ENCODE peak calls at places on chromosomes 13 and 19, in five cellular contexts. One of them, this sample, is unnamed.

GRCh38 chr13:50197705-50198104 is 182.5 kb downstream of the KCNRG start:
- DNase-seq in GM12865: no peak
- DNase-seq in psoas muscle: no peak
- DNase-seq in body of pancreas: no peak
- DNase-seq in CD4-positive, alpha-beta memory T cell: no peak
- DNase-seq in this sample: no peak

GRCh38 chr19:44927746-44928145 is 13.3 kb downstream of the APOC1 start:
- DNase-seq in GM12865: no peak
- DNase-seq in psoas muscle: no peak
- DNase-seq in body of pancreas: no peak
- DNase-seq in CD4-positive, alpha-beta memory T cell: no peak
- DNase-seq in this sample: no peak

GRCh38 chr19:4744451-4745170 is 21.0 kb upstream of the DPP9 start:
- DNase-seq in GM12865: no peak
- DNase-seq in psoas muscle: no peak
- DNase-seq in body of pancreas: no peak
- DNase-seq in CD4-positive, alpha-beta memory T cell: no peak
- DNase-seq in this sample: no peak

GRCh38 chr19:4077800-4078683 is 11.3 kb upstream of the ZBTB7A start:
- DNase-seq in psoas muscle: peak
- DNase-seq in CD4-positive, alpha-beta memory T cell: peak
- DNase-seq in GM12865: peak
- DNase-seq in body of pancreas: no peak
- DNase-seq in this sample: no peak

GRCh38 chr13:48775285-48775684 is 121.6 kb downstream of the CYSLTR2 start:
- DNase-seq in CD4-positive, alpha-beta memory T cell: no peak
- DNase-seq in body of pancreas: no peak
- DNase-seq in GM12865: no peak
- DNase-seq in psoas muscle: no peak
- DNase-seq in this sample: no peak

GRCh38 chr19:30536975-30537374 is 164.8 kb downstream of the ZNF536 start:
- DNase-seq in CD4-positive, alpha-beta memory T cell: no peak
- DNase-seq in psoas muscle: no peak
- DNase-seq in body of pancreas: no peak
- DNase-seq in GM12865: no peak
- DNase-seq in this sample: no peak

GRCh38 chr13:50277127-50277526 is 261.9 kb downstream of the KCNRG start:
- DNase-seq in psoas muscle: no peak
- DNase-seq in CD4-positive, alpha-beta memory T cell: no peak
- DNase-seq in GM12865: no peak
- DNase-seq in body of pancreas: no peak
- DNase-seq in this sample: no peak

GRCh38 chr13:91652389-91652788 is 254.0 kb downstream of the GPC5 start:
- DNase-seq in GM12865: no peak
- DNase-seq in psoas muscle: no peak
- DNase-seq in CD4-positive, alpha-beta memory T cell: no peak
- DNase-seq in body of pancreas: no peak
- DNase-seq in this sample: no peak

GRCh38 chr19:49338023-49338677 is 2.9 kb downstream of the CD37 start:
- DNase-seq in CD4-positive, alpha-beta memory T cell: no peak
- DNase-seq in body of pancreas: peak
- DNase-seq in psoas muscle: no peak
- DNase-seq in GM12865: no peak
- DNase-seq in this sample: peak

GRCh38 chr13:95536629-95537241 is 15.8 kb upstream of the CLDN10 start:
- DNase-seq in CD4-positive, alpha-beta memory T cell: no peak
- DNase-seq in body of pancreas: peak
- DNase-seq in psoas muscle: no peak
- DNase-seq in GM12865: peak
- DNase-seq in this sample: no peak

GRCh38 chr19:20077791-20078463 is at the start of gene ZNF90:
- DNase-seq in CD4-positive, alpha-beta memory T cell: peak
- DNase-seq in psoas muscle: peak
- DNase-seq in body of pancreas: peak
- DNase-seq in GM12865: peak
- DNase-seq in this sample: peak

GRCh38 chr19:1360818-1361461 is 22.8 kb upstream of the NDUFS7 start:
- DNase-seq in body of pancreas: peak
- DNase-seq in psoas muscle: peak
- DNase-seq in CD4-positive, alpha-beta memory T cell: no peak
- DNase-seq in GM12865: no peak
- DNase-seq in this sample: no peak

GRCh38 chr19:2922987-2923386 is 21.8 kb downstream of the ZNF77 start:
- DNase-seq in body of pancreas: peak
- DNase-seq in GM12865: no peak
- DNase-seq in CD4-positive, alpha-beta memory T cell: no peak
- DNase-seq in psoas muscle: no peak
- DNase-seq in this sample: peak

GRCh38 chr13:38624822-38625221 is 62.1 kb upstream of the FREM2 start:
- DNase-seq in psoas muscle: no peak
- DNase-seq in CD4-positive, alpha-beta memory T cell: no peak
- DNase-seq in body of pancreas: no peak
- DNase-seq in GM12865: no peak
- DNase-seq in this sample: no peak

GRCh38 chr19:5154129-5154798 is 185.4 kb downstream of the KDM4B start:
- DNase-seq in psoas muscle: no peak
- DNase-seq in GM12865: peak
- DNase-seq in CD4-positive, alpha-beta memory T cell: no peak
- DNase-seq in body of pancreas: peak
- DNase-seq in this sample: peak

GRCh38 chr13:106753241-106753640 is 185.3 kb upstream of the ARGLU1 start:
- DNase-seq in body of pancreas: no peak
- DNase-seq in CD4-positive, alpha-beta memory T cell: no peak
- DNase-seq in psoas muscle: no peak
- DNase-seq in GM12865: no peak
- DNase-seq in this sample: no peak

GRCh38 chr13:24304620-24305019 is 4.8 kb upstream of the C1QTNF9 start:
- DNase-seq in body of pancreas: no peak
- DNase-seq in GM12865: no peak
- DNase-seq in psoas muscle: no peak
- DNase-seq in CD4-positive, alpha-beta memory T cell: no peak
- DNase-seq in this sample: no peak

GRCh38 chr13:54687173-54687572 is 1658.6 kb downstream of the OLFM4 start:
- DNase-seq in GM12865: no peak
- DNase-seq in CD4-positive, alpha-beta memory T cell: no peak
- DNase-seq in psoas muscle: no peak
- DNase-seq in body of pancreas: no peak
- DNase-seq in this sample: no peak

GRCh38 chr13:105817011-105817410 is 718.5 kb downstream of the EFNB2 start:
- DNase-seq in psoas muscle: no peak
- DNase-seq in GM12865: no peak
- DNase-seq in CD4-positive, alpha-beta memory T cell: no peak
- DNase-seq in body of pancreas: no peak
- DNase-seq in this sample: peak

GRCh38 chr19:28727133-28727834 is 485.7 kb downstream of the UQCRFS1 start:
- DNase-seq in CD4-positive, alpha-beta memory T cell: peak
- DNase-seq in GM12865: no peak
- DNase-seq in psoas muscle: no peak
- DNase-seq in body of pancreas: peak
- DNase-seq in this sample: no peak

GRCh38 chr19:33819875-33820781 is 23.5 kb downstream of the KCTD15 start:
- DNase-seq in psoas muscle: peak
- DNase-seq in CD4-positive, alpha-beta memory T cell: peak
- DNase-seq in body of pancreas: peak
- DNase-seq in GM12865: peak
- DNase-seq in this sample: peak

GRCh38 chr19:45123440-45123850 is 30.5 kb downstream of the PPP1R37 start:
- DNase-seq in body of pancreas: no peak
- DNase-seq in CD4-positive, alpha-beta memory T cell: no peak
- DNase-seq in GM12865: no peak
- DNase-seq in psoas muscle: no peak
- DNase-seq in this sample: peak

GRCh38 chr19:29687897-29688728 is 22.9 kb downstream of the PLEKHF1 start:
- DNase-seq in psoas muscle: peak
- DNase-seq in GM12865: no peak
- DNase-seq in body of pancreas: no peak
- DNase-seq in CD4-positive, alpha-beta memory T cell: no peak
- DNase-seq in this sample: no peak

DNA sequence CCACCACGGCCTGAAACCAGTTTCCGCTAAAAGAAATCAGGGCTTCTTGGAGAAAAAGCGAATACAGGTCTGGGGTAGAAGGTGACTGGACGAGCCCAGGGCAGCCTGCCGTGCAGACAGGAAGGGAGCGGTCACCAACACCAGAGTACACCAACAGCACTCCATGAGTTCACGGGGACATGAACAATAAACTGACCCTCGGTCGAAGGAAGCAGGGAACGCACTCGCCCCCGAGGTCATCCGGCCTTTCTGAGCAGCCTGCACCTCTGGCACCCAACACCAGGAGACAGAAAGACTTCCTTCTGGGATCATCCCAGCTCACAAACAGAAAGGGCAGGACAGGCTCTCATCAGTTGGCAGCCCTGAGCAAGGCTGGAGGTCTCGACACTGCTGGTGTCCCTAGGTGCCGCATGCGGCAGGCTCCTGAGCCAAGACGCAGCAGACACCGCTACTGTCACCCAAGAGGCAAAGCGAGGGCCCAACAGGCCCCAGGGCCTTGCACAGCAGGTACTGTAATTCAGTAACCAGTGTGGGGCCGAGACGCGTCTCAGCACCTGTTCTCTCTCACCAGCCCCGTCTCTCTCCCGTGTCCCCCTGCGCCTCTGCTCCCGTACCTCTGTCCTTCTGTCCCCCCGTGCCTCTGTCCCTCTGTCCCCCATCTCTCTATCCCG is 18.0 kb downstream of the DCUN1D2 start:
- DNase-seq in psoas muscle: no peak
- DNase-seq in CD4-positive, alpha-beta memory T cell: no peak
- DNase-seq in body of pancreas: no peak
- DNase-seq in GM12865: no peak
- DNase-seq in this sample: no peak
- H3K4me3 ChIP-seq in psoas muscle: peak
- H3K4me3 ChIP-seq in CD4-positive, alpha-beta memory T cell: no peak
- H3K4me3 ChIP-seq in body of pancreas: no peak
- H3K4me3 ChIP-seq in GM12865: no peak
- H3K4me3 ChIP-seq in this sample: no peak

DNA sequence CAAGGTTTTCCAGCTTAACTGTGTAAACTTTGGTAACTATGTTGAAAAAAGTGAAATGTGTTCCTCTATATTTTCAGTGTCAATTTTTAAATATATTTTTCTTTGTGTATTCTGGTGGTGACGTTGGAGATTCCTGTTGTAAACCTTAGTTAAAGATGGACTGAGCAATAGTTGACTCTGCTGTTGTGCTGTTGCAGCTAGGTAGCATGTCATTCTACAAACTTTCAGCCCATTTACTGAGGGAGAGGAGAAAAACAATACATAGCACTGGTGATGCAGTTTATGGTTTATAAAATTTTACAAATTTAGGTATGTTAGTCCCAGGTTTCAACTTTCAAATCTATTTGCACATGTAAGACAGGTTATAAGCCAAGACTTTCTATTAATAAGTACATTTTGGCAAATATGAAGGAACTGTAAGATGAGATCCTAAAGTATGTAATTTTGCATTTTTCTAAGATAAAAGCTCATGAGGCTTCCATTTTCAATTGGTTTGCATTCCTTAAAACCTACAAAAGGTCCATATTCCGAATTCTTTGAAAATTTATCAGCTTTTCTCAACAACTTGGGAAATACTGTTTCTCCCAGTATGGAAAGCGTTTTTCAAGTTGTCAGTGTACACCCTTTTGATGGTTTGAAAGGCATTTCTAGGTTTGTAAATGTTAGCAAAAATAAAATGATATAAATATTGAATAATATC is 1.5 kb downstream of the NDFIP2 start:
- DNase-seq in body of pancreas: no peak
- DNase-seq in CD4-positive, alpha-beta memory T cell: no peak
- DNase-seq in psoas muscle: no peak
- DNase-seq in GM12865: no peak
- DNase-seq in this sample: no peak
- H3K4me3 ChIP-seq in body of pancreas: peak
- H3K4me3 ChIP-seq in CD4-positive, alpha-beta memory T cell: peak
- H3K4me3 ChIP-seq in psoas muscle: peak
- H3K4me3 ChIP-seq in GM12865: peak
- H3K4me3 ChIP-seq in this sample: peak

GRCh38 chr19:22286151-22286810 is at the start of gene ZNF729:
- DNase-seq in body of pancreas: no peak
- DNase-seq in CD4-positive, alpha-beta memory T cell: no peak
- DNase-seq in psoas muscle: no peak
- DNase-seq in GM12865: no peak
- DNase-seq in this sample: no peak
- H3K4me3 ChIP-seq in body of pancreas: no peak
- H3K4me3 ChIP-seq in CD4-positive, alpha-beta memory T cell: no peak
- H3K4me3 ChIP-seq in psoas muscle: no peak
- H3K4me3 ChIP-seq in GM12865: no peak
- H3K4me3 ChIP-seq in this sample: no peak

DNA sequence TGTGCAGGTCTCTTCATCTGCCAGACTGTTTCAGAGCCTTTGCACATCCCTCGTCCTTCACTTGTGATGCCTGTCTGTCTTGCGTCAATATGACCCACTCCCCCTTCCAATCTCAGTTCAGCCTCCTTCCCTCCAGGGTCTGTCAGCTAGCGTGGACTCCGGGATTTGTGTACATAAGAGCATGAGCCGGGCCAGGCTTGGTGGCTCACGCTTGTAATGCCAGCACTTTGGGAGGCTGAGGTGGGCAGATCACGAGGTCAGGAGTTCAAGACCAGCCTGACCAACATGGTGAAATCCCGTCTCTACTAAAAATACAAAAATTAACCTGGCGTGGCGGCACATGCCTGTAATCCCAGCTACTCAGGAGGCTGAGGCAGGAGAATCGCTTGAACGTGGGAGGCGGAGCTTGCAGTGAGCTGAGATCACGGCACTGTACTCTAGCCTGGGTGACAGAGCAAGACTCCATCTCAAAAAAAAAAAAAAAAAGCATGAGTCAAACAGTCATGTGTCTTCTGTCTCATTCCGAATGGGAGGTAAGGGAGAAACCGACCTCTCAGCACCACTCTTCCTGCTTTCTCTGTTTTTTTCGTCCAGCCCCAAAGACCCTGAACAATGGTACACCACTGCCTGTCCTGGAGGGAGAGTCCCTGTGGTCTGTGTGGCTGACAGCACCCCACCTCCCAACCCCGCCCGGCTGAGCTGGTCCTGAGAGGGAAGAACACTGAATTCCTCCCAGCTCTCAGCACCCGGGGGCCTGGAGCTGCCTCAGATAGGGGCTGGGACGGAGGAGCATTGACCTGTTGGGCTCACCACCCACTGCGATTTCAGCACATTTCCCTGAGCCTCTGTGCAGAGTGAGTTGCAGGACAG is 2.4 kb upstream of the SIGLEC9 start:
- DNase-seq in CD4-positive, alpha-beta memory T cell: no peak
- DNase-seq in GM12865: no peak
- DNase-seq in body of pancreas: no peak
- DNase-seq in psoas muscle: no peak
- DNase-seq in this sample: no peak
- H3K4me3 ChIP-seq in CD4-positive, alpha-beta memory T cell: no peak
- H3K4me3 ChIP-seq in GM12865: no peak
- H3K4me3 ChIP-seq in body of pancreas: no peak
- H3K4me3 ChIP-seq in psoas muscle: no peak
- H3K4me3 ChIP-seq in this sample: no peak

GRCh38 chr13:44273991-44274810 is 99.4 kb upstream of the SERP2 start:
- DNase-seq in body of pancreas: no peak
- DNase-seq in CD4-positive, alpha-beta memory T cell: peak
- DNase-seq in psoas muscle: no peak
- DNase-seq in GM12865: peak
- DNase-seq in this sample: no peak
- H3K4me3 ChIP-seq in body of pancreas: no peak
- H3K4me3 ChIP-seq in CD4-positive, alpha-beta memory T cell: peak
- H3K4me3 ChIP-seq in psoas muscle: peak
- H3K4me3 ChIP-seq in GM12865: peak
- H3K4me3 ChIP-seq in this sample: no peak

GRCh38 chr19:13978306-13978705 is 26.0 kb downstream of the DCAF15 start:
- DNase-seq in GM12865: no peak
- DNase-seq in body of pancreas: peak
- DNase-seq in psoas muscle: peak
- DNase-seq in CD4-positive, alpha-beta memory T cell: no peak
- DNase-seq in this sample: peak
- H3K4me3 ChIP-seq in GM12865: no peak
- H3K4me3 ChIP-seq in body of pancreas: no peak
- H3K4me3 ChIP-seq in psoas muscle: peak
- H3K4me3 ChIP-seq in CD4-positive, alpha-beta memory T cell: no peak
- H3K4me3 ChIP-seq in this sample: peak

GRCh38 chr19:39745645-39746044 is 7.8 kb upstream of the CLC start:
- DNase-seq in psoas muscle: no peak
- DNase-seq in CD4-positive, alpha-beta memory T cell: no peak
- DNase-seq in GM12865: no peak
- DNase-seq in body of pancreas: no peak
- DNase-seq in this sample: no peak
- H3K4me3 ChIP-seq in psoas muscle: no peak
- H3K4me3 ChIP-seq in CD4-positive, alpha-beta memory T cell: no peak
- H3K4me3 ChIP-seq in GM12865: no peak
- H3K4me3 ChIP-seq in body of pancreas: no peak
- H3K4me3 ChIP-seq in this sample: no peak

This sample was measured in Caco-2.